ENCODE peak calls at places on chromosome 22, in four cellular contexts. One of them, this sample, is unnamed.

GRCh38 chr22:25081409-25081824 is 118.2 kb upstream of the CRYBB3 start:
- DNase-seq in H1: no peak
- DNase-seq in HepG2: peak
- DNase-seq in K562: peak
- DNase-seq in this sample: peak

GRCh38 chr22:45235101-45235777 is 5.5 kb downstream of the KIAA0930 start:
- DNase-seq in H1: no peak
- DNase-seq in HepG2: no peak
- DNase-seq in K562: no peak
- DNase-seq in this sample: no peak

GRCh38 chr22:31084811-31085492 is 3.8 kb downstream of the SMTN start:
- DNase-seq in H1: peak
- DNase-seq in HepG2: no peak
- DNase-seq in K562: peak
- DNase-seq in this sample: peak

GRCh38 chr22:46370584-46371373 is 35.3 kb downstream of the TRMU start:
- DNase-seq in H1: no peak
- DNase-seq in HepG2: peak
- DNase-seq in K562: no peak
- DNase-seq in this sample: no peak

GRCh38 chr22:50323900-50324299 is 2.9 kb downstream of the DENND6B start:
- DNase-seq in H1: no peak
- DNase-seq in HepG2: no peak
- DNase-seq in K562: no peak
- DNase-seq in this sample: no peak

GRCh38 chr22:41367039-41367679 is 14.6 kb upstream of the TEF start:
- DNase-seq in H1: no peak
- DNase-seq in HepG2: peak
- DNase-seq in K562: peak
- DNase-seq in this sample: peak

GRCh38 chr22:49951986-49952896 is 8.3 kb upstream of the PIM3 start:
- DNase-seq in H1: no peak
- DNase-seq in HepG2: peak
- DNase-seq in K562: no peak
- DNase-seq in this sample: peak

GRCh38 chr22:50542416-50542927 is 3.2 kb upstream of the KLHDC7B start:
- DNase-seq in H1: no peak
- DNase-seq in HepG2: no peak
- DNase-seq in K562: no peak
- DNase-seq in this sample: no peak

GRCh38 chr22:24437091-24437490 is 9.7 kb downstream of the ADORA2A start:
- DNase-seq in H1: no peak
- DNase-seq in HepG2: no peak
- DNase-seq in K562: no peak
- DNase-seq in this sample: no peak

GRCh38 chr22:30371321-30371720 is 14.5 kb downstream of the CCDC157 start:
- DNase-seq in H1: no peak
- DNase-seq in HepG2: no peak
- DNase-seq in K562: no peak
- DNase-seq in this sample: no peak

GRCh38 chr22:40224702-40225101 is 47.0 kb downstream of the TNRC6B start:
- DNase-seq in H1: no peak
- DNase-seq in HepG2: no peak
- DNase-seq in K562: no peak
- DNase-seq in this sample: no peak

GRCh38 chr22:22735695-22736611 is 91.5 kb downstream of the GGTLC2 start:
- DNase-seq in H1: no peak
- DNase-seq in HepG2: no peak
- DNase-seq in K562: peak
- DNase-seq in this sample: no peak

GRCh38 chr22:41943661-41944209 is 3.2 kb downstream of the CENPM start:
- DNase-seq in H1: no peak
- DNase-seq in HepG2: no peak
- DNase-seq in K562: no peak
- DNase-seq in this sample: no peak

GRCh38 chr22:34429314-34429713 is 509.0 kb upstream of the LARGE1 start:
- DNase-seq in H1: no peak
- DNase-seq in HepG2: no peak
- DNase-seq in K562: no peak
- DNase-seq in this sample: no peak

DNA sequence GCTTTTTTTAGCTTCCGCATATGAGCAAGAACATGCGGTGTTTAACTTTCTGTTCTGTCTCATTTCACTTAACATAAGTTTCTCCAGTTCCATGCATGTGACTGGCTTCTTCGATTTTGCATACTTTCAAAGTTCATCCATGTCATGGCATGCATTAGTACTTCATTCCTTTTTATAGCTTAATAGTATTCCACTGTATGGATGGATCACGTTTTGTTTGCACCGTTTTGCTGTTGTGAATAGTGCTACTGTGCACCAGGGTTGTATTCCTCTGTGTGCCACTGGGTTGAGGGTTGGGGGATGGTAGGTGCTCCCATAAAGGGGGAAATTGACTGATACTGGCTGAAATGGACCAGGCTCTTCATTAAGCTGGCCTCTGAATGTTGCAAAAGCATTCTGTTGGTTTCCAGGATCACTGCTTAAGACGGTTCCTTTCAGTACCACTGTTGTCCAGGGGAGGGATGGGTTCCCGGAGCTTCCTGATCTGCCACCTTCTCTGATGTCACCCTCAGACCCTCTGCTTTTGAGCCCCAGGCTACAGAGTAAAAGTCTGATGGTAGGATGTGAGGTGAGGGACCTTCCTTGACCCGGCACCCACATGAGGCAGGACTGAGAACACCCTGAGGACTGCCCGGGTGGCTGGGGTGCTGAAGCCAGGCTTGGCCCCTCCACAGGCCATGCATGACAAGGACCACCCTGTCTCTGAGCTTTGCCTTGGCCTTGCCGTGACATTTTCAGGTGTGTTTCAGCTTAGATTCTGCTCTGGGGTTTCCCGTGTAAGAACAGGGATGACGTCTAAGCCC is 24.4 kb downstream of the DGCR6L start:
- DNase-seq in H1: no peak
- DNase-seq in HepG2: no peak
- DNase-seq in K562: no peak
- DNase-seq in this sample: no peak
- TF ChIP-seq RNF2 in H1: no peak
- TF ChIP-seq RNF2 in HepG2: no peak
- TF ChIP-seq RNF2 in K562: no peak
- TF ChIP-seq RNF2 in this sample: no peak

DNA sequence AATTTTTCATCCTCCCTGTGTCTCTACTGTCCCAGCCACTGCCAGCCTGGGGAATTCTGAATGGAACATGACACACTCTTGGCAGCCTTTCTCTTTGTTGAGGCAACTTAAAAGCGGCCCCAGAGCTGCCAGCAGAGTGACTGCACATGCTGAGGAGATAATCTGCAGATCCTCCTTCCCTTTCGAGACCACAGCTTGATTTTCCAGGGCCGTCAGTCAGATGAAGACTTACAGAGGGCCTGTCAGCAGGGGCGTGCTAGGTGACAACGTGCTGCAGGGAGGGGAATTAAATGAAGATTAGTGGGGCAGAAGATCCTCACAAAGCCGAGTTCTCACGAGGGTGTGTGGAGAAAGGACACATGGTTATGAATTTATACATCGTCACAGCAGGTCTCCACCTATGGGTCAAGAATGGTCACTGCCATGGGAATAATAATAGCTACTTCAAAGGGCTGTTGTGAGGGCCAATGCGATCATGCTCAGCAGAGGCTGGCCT is 193.5 kb upstream of the PITPNB start:
- DNase-seq in H1: no peak
- DNase-seq in HepG2: peak
- DNase-seq in K562: peak
- DNase-seq in this sample: no peak
- TF ChIP-seq RNF2 in H1: no peak
- TF ChIP-seq RNF2 in HepG2: no peak
- TF ChIP-seq RNF2 in K562: no peak
- TF ChIP-seq RNF2 in this sample: no peak

DNA sequence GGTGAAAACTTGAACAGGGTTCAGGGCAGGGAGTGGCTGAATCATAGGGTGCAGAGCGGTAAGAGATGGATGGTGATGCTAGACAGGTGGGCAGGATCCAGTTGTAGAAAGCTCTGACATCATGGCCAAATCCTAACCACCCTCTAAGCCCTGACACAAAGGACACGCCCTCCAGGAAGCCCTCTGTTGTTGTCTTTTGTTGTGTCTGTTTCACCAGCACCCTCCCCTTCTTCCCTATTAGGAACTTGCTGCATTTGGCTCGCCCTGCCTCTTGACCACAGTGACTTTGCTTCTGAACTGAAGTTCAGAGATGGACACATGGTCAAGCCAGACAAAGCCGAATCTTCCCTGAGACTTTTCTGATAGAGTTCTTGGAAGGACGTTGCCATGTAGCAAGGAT is 14.2 kb upstream of the APOL6 start:
- DNase-seq in H1: no peak
- DNase-seq in HepG2: no peak
- DNase-seq in K562: no peak
- DNase-seq in this sample: peak
- TF ChIP-seq RNF2 in H1: no peak
- TF ChIP-seq RNF2 in HepG2: no peak
- TF ChIP-seq RNF2 in K562: no peak
- TF ChIP-seq RNF2 in this sample: no peak

DNA sequence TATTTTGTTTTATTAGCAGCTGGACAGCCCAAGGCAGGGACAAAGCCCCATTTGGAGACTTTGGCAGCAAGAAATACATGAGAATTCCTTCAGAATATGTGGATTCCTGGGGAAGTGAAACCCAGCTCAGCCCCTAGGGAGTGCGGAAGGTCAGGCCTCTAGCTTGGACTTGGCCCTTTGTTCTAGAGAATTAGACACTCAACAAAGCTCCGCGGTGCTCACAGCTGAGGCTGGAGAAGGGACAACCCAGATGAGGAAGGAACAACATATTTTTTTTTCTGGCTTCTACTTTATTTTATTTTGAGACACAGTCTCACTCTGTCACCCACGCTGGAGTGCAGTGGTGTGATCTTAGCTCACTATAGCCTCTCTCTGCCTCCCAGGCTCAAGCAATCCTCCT is 44.7 kb upstream of the SEPTIN5 start:
- DNase-seq in H1: no peak
- DNase-seq in HepG2: no peak
- DNase-seq in K562: peak
- DNase-seq in this sample: no peak
- TF ChIP-seq RNF2 in H1: no peak
- TF ChIP-seq RNF2 in HepG2: no peak
- TF ChIP-seq RNF2 in K562: no peak
- TF ChIP-seq RNF2 in this sample: no peak

GRCh38 chr22:47539374-47539773 is 776.9 kb downstream of the TBC1D22A start:
- DNase-seq in H1: no peak
- DNase-seq in HepG2: no peak
- DNase-seq in K562: no peak
- DNase-seq in this sample: no peak

GRCh38 chr22:47547239-47547661 is 784.8 kb downstream of the TBC1D22A start:
- DNase-seq in H1: no peak
- DNase-seq in HepG2: no peak
- DNase-seq in K562: no peak
- DNase-seq in this sample: no peak

GRCh38 chr22:47540011-47540410 is 777.6 kb downstream of the TBC1D22A start:
- DNase-seq in H1: no peak
- DNase-seq in HepG2: no peak
- DNase-seq in K562: no peak
- DNase-seq in this sample: peak

GRCh38 chr22:47544696-47545095 is 782.2 kb downstream of the TBC1D22A start:
- DNase-seq in H1: no peak
- DNase-seq in HepG2: no peak
- DNase-seq in K562: no peak
- DNase-seq in this sample: no peak

GRCh38 chr22:47543447-47543846 is 781.0 kb downstream of the TBC1D22A start:
- DNase-seq in H1: no peak
- DNase-seq in HepG2: no peak
- DNase-seq in K562: no peak
- DNase-seq in this sample: no peak
- TF ChIP-seq RNF2 in H1: no peak
- TF ChIP-seq RNF2 in HepG2: no peak
- TF ChIP-seq RNF2 in K562: no peak
- TF ChIP-seq RNF2 in this sample: no peak

DNA sequence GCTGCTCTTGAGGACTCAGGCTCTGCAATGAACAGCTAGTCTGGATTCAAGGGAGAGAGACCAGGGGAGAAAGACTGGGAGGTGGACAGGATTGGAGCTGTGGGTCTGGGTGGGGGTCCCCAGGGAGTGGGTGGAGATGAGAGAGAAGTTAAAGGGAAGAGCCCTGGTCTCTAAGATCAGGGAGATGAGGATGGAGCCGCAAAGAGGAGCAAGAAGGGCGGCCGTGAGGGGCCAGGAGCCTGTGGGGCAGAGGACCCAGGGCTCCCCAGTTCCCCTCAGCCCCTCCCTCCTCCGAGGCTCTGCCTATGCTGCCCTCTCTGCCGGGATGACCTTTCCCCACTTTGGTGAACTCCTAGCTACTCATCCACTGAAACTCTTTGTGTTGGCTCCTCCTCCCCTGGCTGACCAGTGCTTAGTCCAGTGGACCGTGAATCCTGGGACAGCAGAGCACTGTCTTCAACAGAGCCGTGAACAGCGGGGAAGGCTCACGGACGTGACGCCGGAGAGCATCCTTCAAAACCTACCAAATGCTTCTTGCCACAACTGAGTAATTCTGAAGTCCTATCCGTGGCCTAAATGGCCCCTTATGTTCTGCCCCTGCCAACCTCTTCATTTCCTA is 16.4 kb upstream of the RFPL3 start:
- DNase-seq in H1: no peak
- DNase-seq in HepG2: no peak
- DNase-seq in K562: no peak
- DNase-seq in this sample: no peak
- TF ChIP-seq RNF2 in H1: no peak
- TF ChIP-seq RNF2 in HepG2: no peak
- TF ChIP-seq RNF2 in K562: no peak
- TF ChIP-seq RNF2 in this sample: no peak

GRCh38 chr22:37365950-37366349 is 61.3 kb downstream of the ELFN2 start:
- DNase-seq in H1: no peak
- DNase-seq in HepG2: no peak
- DNase-seq in K562: no peak
- DNase-seq in this sample: no peak
- TF ChIP-seq RNF2 in H1: no peak
- TF ChIP-seq RNF2 in HepG2: no peak
- TF ChIP-seq RNF2 in K562: no peak
- TF ChIP-seq RNF2 in this sample: no peak